ENCODE peak calls at places on chromosomes 11 and 22, in seven cellular contexts. One of them, this sample, is unnamed.

GRCh38 chr22:37636186-37636948 is 3.1 kb upstream of the SH3BP1 start:
- DNase-seq in H1: no peak
- DNase-seq in trophoblast cell: no peak
- DNase-seq in H9: no peak
- DNase-seq in IMR-90: peak; percentile 75
- DNase-seq in neuronal stem cell: no peak
- DNase-seq in mesenchymal stem cell: peak; percentile 91
- DNase-seq in this sample: peak; percentile 67

GRCh38 chr22:40224702-40225101 is 47.0 kb downstream of the TNRC6B start:
- DNase-seq in H1: no peak
- DNase-seq in mesenchymal stem cell: no peak
- DNase-seq in IMR-90: peak; percentile 6
- DNase-seq in H9: no peak
- DNase-seq in trophoblast cell: no peak
- DNase-seq in neuronal stem cell: no peak
- DNase-seq in this sample: no peak

GRCh38 chr22:30876925-30877553 is 91.5 kb downstream of the MORC2 start:
- DNase-seq in H1: no peak
- DNase-seq in IMR-90: peak; percentile 52
- DNase-seq in trophoblast cell: no peak
- DNase-seq in mesenchymal stem cell: no peak
- DNase-seq in H9: no peak
- DNase-seq in neuronal stem cell: no peak
- DNase-seq in this sample: no peak

GRCh38 chr22:45678961-45679912 is 7.6 kb downstream of the ATXN10 start:
- DNase-seq in H1: no peak
- DNase-seq in IMR-90: peak; percentile 91
- DNase-seq in mesenchymal stem cell: peak; percentile 34
- DNase-seq in H9: no peak
- DNase-seq in neuronal stem cell: no peak
- DNase-seq in trophoblast cell: no peak
- DNase-seq in this sample: no peak

GRCh38 chr11:96154802-96155520 is 188.0 kb downstream of the MAML2 start:
- DNase-seq in H9: no peak
- DNase-seq in trophoblast cell: peak; percentile 52
- DNase-seq in IMR-90: peak; percentile 80
- DNase-seq in H1: no peak
- DNase-seq in neuronal stem cell: no peak
- DNase-seq in mesenchymal stem cell: peak; percentile 77
- DNase-seq in this sample: peak; percentile 32

GRCh38 chr22:31248138-31248745 is 36.1 kb downstream of the LIMK2 start:
- DNase-seq in neuronal stem cell: peak; percentile 79
- DNase-seq in H1: peak; percentile 68
- DNase-seq in H9: peak; percentile 94
- DNase-seq in mesenchymal stem cell: peak; percentile 96
- DNase-seq in trophoblast cell: peak; percentile 93
- DNase-seq in IMR-90: peak; percentile 94
- DNase-seq in this sample: peak; percentile 96

GRCh38 chr11:70567680-70568503 is 169.6 kb downstream of the CTTN start:
- DNase-seq in IMR-90: peak; percentile 10
- DNase-seq in trophoblast cell: peak; percentile 71
- DNase-seq in H1: no peak
- DNase-seq in H9: peak; percentile 60
- DNase-seq in neuronal stem cell: no peak
- DNase-seq in mesenchymal stem cell: peak; percentile 54
- DNase-seq in this sample: peak; percentile 68

GRCh38 chr11:122634507-122634906 is 21.0 kb upstream of the UBASH3B start:
- DNase-seq in H9: peak; percentile 80
- DNase-seq in neuronal stem cell: no peak
- DNase-seq in trophoblast cell: peak; percentile 72
- DNase-seq in IMR-90: peak; percentile 64
- DNase-seq in H1: peak; percentile 68
- DNase-seq in mesenchymal stem cell: peak; percentile 33
- DNase-seq in this sample: peak; percentile 83

GRCh38 chr11:120929664-120930154 is 94.2 kb upstream of the TBCEL start:
- DNase-seq in neuronal stem cell: peak; percentile 73
- DNase-seq in trophoblast cell: peak; percentile 75
- DNase-seq in IMR-90: peak; percentile 26
- DNase-seq in mesenchymal stem cell: peak; percentile 55
- DNase-seq in H1: peak; percentile 88
- DNase-seq in H9: peak; percentile 91
- DNase-seq in this sample: peak; percentile 98

GRCh38 chr11:114609429-114609828 is 13.8 kb upstream of the NXPE4 start:
- DNase-seq in IMR-90: no peak
- DNase-seq in neuronal stem cell: no peak
- DNase-seq in H1: no peak
- DNase-seq in mesenchymal stem cell: no peak
- DNase-seq in trophoblast cell: no peak
- DNase-seq in H9: no peak
- DNase-seq in this sample: no peak

GRCh38 chr11:92253945-92254344 is 29.3 kb downstream of the FAT3 start:
- DNase-seq in H1: no peak
- DNase-seq in IMR-90: no peak
- DNase-seq in H9: no peak
- DNase-seq in trophoblast cell: no peak
- DNase-seq in neuronal stem cell: no peak
- DNase-seq in mesenchymal stem cell: no peak
- DNase-seq in this sample: peak; percentile 60

GRCh38 chr11:11760838-11761237 is 80.9 kb upstream of the USP47 start:
- DNase-seq in H1: no peak
- DNase-seq in trophoblast cell: no peak
- DNase-seq in H9: no peak
- DNase-seq in mesenchymal stem cell: no peak
- DNase-seq in neuronal stem cell: no peak
- DNase-seq in IMR-90: no peak
- DNase-seq in this sample: no peak
- H3K27me3 ChIP-seq in H1: no peaks in the 10 kb centered on the region
- H3K27me3 ChIP-seq in trophoblast cell: no peaks in the 10 kb centered on the region
- H3K27me3 ChIP-seq in H9: no peaks in the 10 kb centered on the region
- H3K27me3 ChIP-seq in mesenchymal stem cell: peaks cover 63% of the 10 kb centered on the region
- H3K27me3 ChIP-seq in neuronal stem cell: no peaks in the 10 kb centered on the region
- H3K27me3 ChIP-seq in IMR-90: peaks cover 72% of the 10 kb centered on the region
- H3K27me3 ChIP-seq in this sample: no peaks in the 10 kb centered on the region

GRCh38 chr11:1327064-1327460 is 17.6 kb upstream of the TOLLIP start:
- DNase-seq in trophoblast cell: no peak
- DNase-seq in neuronal stem cell: no peak
- DNase-seq in IMR-90: peak; percentile 36
- DNase-seq in H1: no peak
- DNase-seq in mesenchymal stem cell: peak; percentile 77
- DNase-seq in H9: no peak
- DNase-seq in this sample: no peak
- H2BK120ac ChIP-seq in trophoblast cell: no peak overlapping the region
- H2BK120ac ChIP-seq in neuronal stem cell: no peak overlapping the region
- H2BK120ac ChIP-seq in IMR-90: no peak overlapping the region
- H2BK120ac ChIP-seq in H1: no peak overlapping the region
- H2BK120ac ChIP-seq in mesenchymal stem cell: no peak overlapping the region
- H2BK120ac ChIP-seq in H9: no peak overlapping the region
- H2BK120ac ChIP-seq in this sample: no peak overlapping the region

DNA sequence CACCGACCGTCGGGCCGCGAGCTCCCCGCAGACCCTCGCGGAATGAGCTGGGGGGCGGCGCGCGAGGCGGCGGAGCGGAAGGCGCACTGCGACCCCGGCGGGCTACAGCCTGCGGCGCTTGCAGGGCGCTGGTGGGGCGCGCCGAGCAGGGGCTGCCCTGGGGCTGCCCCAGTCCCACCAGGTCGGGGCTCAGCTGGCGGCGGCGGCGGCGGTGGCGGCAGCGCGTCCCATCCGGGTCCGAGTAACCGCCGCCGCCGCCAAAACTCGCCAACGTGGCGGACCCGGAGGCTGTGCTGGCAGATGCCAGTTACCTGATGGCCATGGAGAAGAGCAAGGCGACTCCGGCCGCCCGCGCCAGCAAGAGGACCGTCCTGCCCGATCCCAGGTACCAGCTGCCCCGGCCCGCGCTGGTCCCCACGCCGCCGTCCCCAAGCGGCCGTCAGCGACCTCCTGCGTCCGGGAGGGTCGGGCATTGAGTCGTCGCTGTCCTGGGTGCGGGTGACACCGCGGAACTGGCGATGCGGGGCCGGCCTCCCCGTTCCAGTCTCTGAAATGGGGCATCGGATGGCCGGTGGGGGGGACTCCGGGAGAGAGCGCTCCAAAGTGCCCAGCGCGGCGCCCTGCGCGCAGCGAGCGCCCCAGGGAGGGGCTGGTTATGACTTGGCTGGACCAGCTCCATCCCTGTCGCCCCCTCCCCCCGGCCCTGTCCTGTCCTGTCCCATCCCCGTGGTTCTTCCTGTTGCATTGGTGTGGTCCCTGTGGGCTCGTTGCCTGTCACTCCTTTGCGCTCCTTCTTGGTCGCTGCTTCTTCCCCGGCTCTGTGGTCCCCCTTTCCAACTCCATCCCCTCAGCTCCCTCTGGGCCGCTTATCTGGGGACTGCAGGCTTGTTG is 63.5 kb downstream of the CRYBB2 start:
- DNase-seq in H1: peak; percentile 78
- DNase-seq in H9: peak; percentile 78
- DNase-seq in mesenchymal stem cell: no peak
- DNase-seq in trophoblast cell: no peak
- DNase-seq in IMR-90: no peak
- DNase-seq in neuronal stem cell: peak; percentile 18
- DNase-seq in this sample: peak; percentile 89
- H3K27me3 ChIP-seq in H1: peaks cover 3% of the 10 kb centered on the region
- H3K27me3 ChIP-seq in H9: peaks cover 12% of the 10 kb centered on the region
- H3K27me3 ChIP-seq in mesenchymal stem cell: peaks cover 43% of the 10 kb centered on the region
- H3K27me3 ChIP-seq in trophoblast cell: peaks cover 32% of the 10 kb centered on the region
- H3K27me3 ChIP-seq in IMR-90: peaks cover 32% of the 10 kb centered on the region
- H3K27me3 ChIP-seq in neuronal stem cell: peaks cover 5% of the 10 kb centered on the region
- H3K27me3 ChIP-seq in this sample: peaks cover 15% of the 10 kb centered on the region

GRCh38 chr22:22243033-22243680 is 1.4 kb upstream of the VPREB1 start:
- DNase-seq in neuronal stem cell: no peak
- DNase-seq in H9: no peak
- DNase-seq in mesenchymal stem cell: no peak
- DNase-seq in trophoblast cell: no peak
- DNase-seq in H1: no peak
- DNase-seq in IMR-90: no peak
- DNase-seq in this sample: no peak

GRCh38 chr22:22245256-22245909 is 797 bp downstream of the VPREB1 start:
- DNase-seq in IMR-90: no peak
- DNase-seq in trophoblast cell: no peak
- DNase-seq in H1: no peak
- DNase-seq in H9: no peak
- DNase-seq in mesenchymal stem cell: no peak
- DNase-seq in neuronal stem cell: no peak
- DNase-seq in this sample: no peak

GRCh38 chr22:22242488-22242887 is 2.1 kb upstream of the VPREB1 start:
- DNase-seq in H9: no peak
- DNase-seq in IMR-90: no peak
- DNase-seq in mesenchymal stem cell: no peak
- DNase-seq in H1: no peak
- DNase-seq in neuronal stem cell: no peak
- DNase-seq in trophoblast cell: no peak
- DNase-seq in this sample: no peak

GRCh38 chr22:22245935-22246525 is 1.4 kb downstream of the VPREB1 start:
- DNase-seq in H9: no peak
- DNase-seq in H1: no peak
- DNase-seq in mesenchymal stem cell: no peak
- DNase-seq in neuronal stem cell: no peak
- DNase-seq in IMR-90: no peak
- DNase-seq in trophoblast cell: no peak
- DNase-seq in this sample: no peak

DNA sequence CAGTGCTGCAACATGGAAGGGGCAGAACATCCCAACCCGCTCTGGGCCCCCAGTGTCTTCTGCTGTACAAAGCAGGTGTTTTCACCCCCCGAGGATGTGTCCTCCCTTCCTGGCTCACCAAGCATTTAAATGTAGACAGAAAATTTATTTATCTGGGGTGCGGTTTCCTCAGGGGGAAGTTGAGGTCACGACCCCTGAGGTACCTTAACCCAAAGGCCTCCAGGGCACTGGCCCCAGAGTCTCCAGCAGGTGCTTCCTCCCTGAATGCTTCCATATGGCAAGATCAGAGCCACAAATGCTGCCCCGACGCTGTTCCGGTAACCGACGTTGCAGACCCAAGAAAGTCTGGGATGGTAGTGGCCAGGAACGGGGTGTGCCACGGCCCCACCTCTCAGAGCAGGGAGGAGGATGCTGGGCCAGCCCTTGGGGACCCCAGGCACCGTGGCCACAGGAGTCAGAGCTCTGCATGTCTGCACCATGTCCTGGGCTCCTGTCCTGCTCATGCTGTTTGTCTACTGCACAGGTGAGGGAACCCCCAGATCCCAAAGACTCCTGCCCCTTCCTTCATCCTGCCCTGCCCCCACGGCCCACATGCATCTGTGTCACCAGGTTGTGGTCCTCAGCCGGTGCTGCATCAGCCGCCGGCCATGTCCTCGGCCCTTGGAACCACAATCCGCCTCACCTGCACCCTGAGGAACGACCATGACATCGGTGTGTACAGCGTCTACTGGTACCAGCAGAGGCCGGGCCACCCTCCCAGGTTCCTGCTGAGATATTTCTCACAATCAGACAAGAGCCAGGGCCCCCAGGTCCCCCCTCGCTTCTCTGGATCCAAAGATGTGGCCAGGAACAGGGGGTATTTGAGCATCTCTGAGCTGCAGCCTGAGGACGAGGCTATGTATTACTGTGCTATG is at the start of gene VPREB1:
- DNase-seq in trophoblast cell: peak; percentile 23
- DNase-seq in neuronal stem cell: no peak
- DNase-seq in IMR-90: no peak
- DNase-seq in H1: no peak
- DNase-seq in H9: no peak
- DNase-seq in mesenchymal stem cell: no peak
- DNase-seq in this sample: no peak
- H2BK120ac ChIP-seq in trophoblast cell: no peak within 1 kb of the TSS
- H2BK120ac ChIP-seq in neuronal stem cell: no peak within 1 kb of the TSS
- H2BK120ac ChIP-seq in IMR-90: no peak within 1 kb of the TSS
- H2BK120ac ChIP-seq in H1: no peak within 1 kb of the TSS
- H2BK120ac ChIP-seq in H9: no peak within 1 kb of the TSS
- H2BK120ac ChIP-seq in mesenchymal stem cell: no peak within 1 kb of the TSS
- H2BK120ac ChIP-seq in this sample: no peak within 1 kb of the TSS

This sample was measured in mesendoderm.